ENCODE peak calls at places on chromosomes 1 and 21, in five cellular contexts. L is AG10803, K is H9, P is tibial artery, D is pancreas. N is an unnamed sample.

GRCh38 chr1:51570063-51570720 is 46.7 kb upstream of the OSBPL9 start:
- DNase-seq in L (no peak), K (no peak), P (no peak), D (no peak), N (no peak)

GRCh38 chr1:197675475-197676324 is 99.6 kb downstream of the DENND1B start:
- DNase-seq in L (peak), K (no peak), P (peak), D (no peak), N (no peak)

GRCh38 chr1:239593527-239593926 is 207.2 kb downstream of the CHRM3 start:
- DNase-seq in L (no peak), K (no peak), P (no peak), D (no peak), N (no peak)

GRCh38 chr1:119958223-119958622 is 61.9 kb upstream of the ADAM30 start:
- DNase-seq in L (peak), K (no peak), P (no peak), D (no peak), N (no peak)

GRCh38 chr1:204114606-204115005 is 37.2 kb downstream of the ETNK2 start:
- DNase-seq in L (no peak), K (no peak), P (no peak), D (no peak), N (no peak)

GRCh38 chr1:109396971-109397370 is 747 bp downstream of the SORT1 start:
- DNase-seq in L (no peak), K (no peak), P (no peak), D (no peak), N (no peak)

GRCh38 chr1:209434066-209434465 is 149.4 kb upstream of the CAMK1G start:
- DNase-seq in L (peak), K (no peak), P (no peak), D (no peak), N (no peak)

GRCh38 chr1:44659566-44659965 is 14.7 kb downstream of the TMEM53 start:
- DNase-seq in L (no peak), K (no peak), P (no peak), D (no peak), N (no peak)

GRCh38 chr1:93738075-93738622 is 56.5 kb upstream of the BCAR3 start:
- DNase-seq in L (peak), K (no peak), P (no peak), D (no peak), N (no peak)

GRCh38 chr1:76068953-76069561 is 5.5 kb upstream of the ST6GALNAC3 start:
- DNase-seq in L (no peak), K (no peak), P (no peak), D (no peak), N (no peak)

GRCh38 chr21:34519013-34519412 is 7.0 kb upstream of the KCNE1 start:
- DNase-seq in L (no peak), K (no peak), P (no peak), D (no peak), N (no peak)

GRCh38 chr1:220551718-220552117 is 23.8 kb downstream of the MARK1 start:
- DNase-seq in L (no peak), K (no peak), P (no peak), D (no peak), N (no peak)

GRCh38 chr1:54614024-54614423 is 9.3 kb downstream of the FAM151A start:
- DNase-seq in L (no peak), K (no peak), P (no peak), D (no peak), N (no peak)

GRCh38 chr1:20126806-20127440 is 7.6 kb upstream of the PLA2G2D start:
- DNase-seq in L (no peak), K (no peak), P (no peak), D (no peak), N (no peak)

GRCh38 chr1:210330279-210330866 is 1.7 kb downstream of the HHAT start:
- DNase-seq in L (no peak), K (no peak), P (no peak), D (no peak), N (no peak)

GRCh38 chr1:7298749-7299151 is 472.3 kb upstream of the VAMP3 start:
- DNase-seq in L (peak), K (no peak), P (no peak), D (no peak), N (no peak)

GRCh38 chr1:112790920-112791722 is 76.0 kb upstream of the PPM1J start:
- DNase-seq in L (no peak), K (no peak), P (no peak), D (no peak), N (no peak)

GRCh38 chr1:35935989-35936388 is 5.1 kb downstream of the AGO3 start:
- DNase-seq in L (peak), K (no peak), P (no peak), D (no peak), N (no peak)

GRCh38 chr1:28436211-28436769 is 66.8 kb downstream of the PHACTR4 start:
- DNase-seq in L (no peak), K (no peak), P (no peak), D (no peak), N (no peak)

GRCh38 chr1:212651521-212651920 is 43.0 kb downstream of the ATF3 start:
- DNase-seq in L (peak), K (no peak), P (no peak), D (no peak), N (no peak)

GRCh38 chr1:160411231-160411630 is 10.9 kb downstream of the VANGL2 start:
- DNase-seq in L (no peak), K (no peak), P (no peak), D (no peak), N (no peak)

GRCh38 chr1:207423560-207424292 is 30.4 kb upstream of the CR2 start:
- DNase-seq in L (no peak), K (peak), P (no peak), D (no peak), N (no peak)

GRCh38 chr1:244296447-244296846 is 155.3 kb downstream of the ADSS2 start:
- DNase-seq in L (no peak), K (no peak), P (no peak), D (no peak), N (no peak)

GRCh38 chr1:26848947-26849774 is 13.8 kb upstream of the SFN start:
- DNase-seq in L (peak), K (no peak), P (peak), D (no peak), N (peak)

GRCh38 chr1:95012389-95012788 is 60.4 kb downstream of the ALG14 start:
- DNase-seq in L (peak), K (no peak), P (no peak), D (no peak), N (no peak)

GRCh38 chr1:222010306-222010705 is 268.4 kb upstream of the DUSP10 start:
- DNase-seq in L (no peak), K (no peak), P (no peak), D (no peak), N (no peak)

GRCh38 chr1:941588-942383 is 17.3 kb downstream of the NOC2L start:
- DNase-seq in L (peak), K (peak), P (peak), D (no peak), N (peak)

GRCh38 chr1:218538341-218538740 is 193.2 kb downstream of the TGFB2 start:
- DNase-seq in L (no peak), K (no peak), P (no peak), D (no peak), N (no peak)

GRCh38 chr1:117564227-117565082 is 41.4 kb upstream of the TENT5C start:
- DNase-seq in L (no peak), K (no peak), P (no peak), D (no peak), N (no peak)

GRCh38 chr1:145962157-145963102 is 1.9 kb downstream of the ANKRD34A start:
- DNase-seq in L (no peak), K (no peak), P (peak), D (peak), N (peak)

GRCh38 chr21:38847556-38847955 is 41.8 kb downstream of the ETS2 start:
- DNase-seq in L (no peak), K (no peak), P (no peak), D (no peak), N (no peak)

GRCh38 chr1:33181906-33182305 is at the start of gene TRIM62:
- DNase-seq in L (peak), K (peak), P (peak), D (peak), N (peak)

GRCh38 chr1:98355656-98356384 is 305.7 kb upstream of the SNX7 start:
- DNase-seq in L (peak), K (no peak), P (no peak), D (no peak), N (no peak)

GRCh38 chr1:234554478-234555311 is 55.3 kb downstream of the IRF2BP2 start:
- DNase-seq in L (no peak), K (no peak), P (no peak), D (no peak), N (no peak)

GRCh38 chr1:72567511-72567910 is 285.2 kb upstream of the NEGR1 start:
- DNase-seq in L (peak), K (no peak), P (no peak), D (no peak), N (no peak)

GRCh38 chr1:6783221-6783620 is 2.0 kb upstream of the CAMTA1 start:
- DNase-seq in L (no peak), K (no peak), P (no peak), D (no peak), N (no peak)

DNA sequence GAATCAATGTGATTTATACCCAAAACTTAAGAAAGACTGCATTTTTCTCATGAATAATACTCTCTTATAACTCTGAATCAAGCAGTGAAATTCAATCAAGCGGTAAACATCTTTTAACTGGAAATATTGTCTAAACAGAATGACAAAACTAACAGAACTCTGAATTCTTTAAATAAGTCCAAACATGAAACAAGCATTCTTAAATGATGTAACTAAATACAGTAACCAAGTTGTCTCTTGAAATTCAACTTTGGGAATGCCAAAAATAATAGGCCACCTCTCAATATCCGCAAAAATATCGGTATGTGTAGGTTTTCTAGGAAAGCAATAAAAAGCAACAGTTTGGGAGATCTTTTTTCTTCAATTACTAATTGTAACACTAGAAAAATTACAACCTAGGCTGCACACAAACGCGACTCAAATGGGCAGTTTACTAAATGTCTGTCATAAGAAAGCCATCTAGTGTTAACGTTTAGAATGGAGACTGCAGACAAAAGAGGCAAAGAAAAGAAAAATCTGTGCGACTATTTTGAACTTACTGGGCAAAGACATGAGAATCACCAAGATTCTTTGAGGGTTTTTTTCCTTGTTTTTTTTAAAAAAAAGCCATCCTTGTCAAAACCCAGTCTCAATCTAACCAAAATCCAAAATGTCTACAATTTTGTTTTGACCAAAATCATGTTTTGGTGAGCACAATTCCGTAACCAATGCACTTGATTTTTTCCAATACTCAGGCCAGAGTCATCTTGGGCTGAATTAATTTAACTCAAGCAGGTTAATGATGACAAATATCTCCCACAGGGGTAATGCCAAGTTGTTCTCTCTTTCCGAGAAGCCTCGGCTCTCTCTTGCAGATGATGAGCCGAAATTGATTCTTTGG is 1.4 kb downstream of the SIPA1L2 start:
- DNase-seq in L (peak), K (no peak), P (no peak), D (no peak), N (no peak)
- TF ChIP-seq CTCF in L (peak), K (no peak), P (peak), D (no peak), N (peak)

GRCh38 chr1:183206538-183207117 is 20.6 kb downstream of the LAMC2 start:
- DNase-seq in L (no peak), K (no peak), P (no peak), D (no peak), N (no peak)

GRCh38 chr1:183200451-183200850 is 14.4 kb downstream of the LAMC2 start:
- DNase-seq in L (no peak), K (no peak), P (no peak), D (no peak), N (no peak)

GRCh38 chr1:183205196-183205781 is 19.2 kb downstream of the LAMC2 start:
- DNase-seq in L (peak), K (no peak), P (peak), D (no peak), N (no peak)

GRCh38 chr1:183199304-183199703 is 13.2 kb downstream of the LAMC2 start:
- DNase-seq in L (no peak), K (no peak), P (no peak), D (no peak), N (no peak)

DNA sequence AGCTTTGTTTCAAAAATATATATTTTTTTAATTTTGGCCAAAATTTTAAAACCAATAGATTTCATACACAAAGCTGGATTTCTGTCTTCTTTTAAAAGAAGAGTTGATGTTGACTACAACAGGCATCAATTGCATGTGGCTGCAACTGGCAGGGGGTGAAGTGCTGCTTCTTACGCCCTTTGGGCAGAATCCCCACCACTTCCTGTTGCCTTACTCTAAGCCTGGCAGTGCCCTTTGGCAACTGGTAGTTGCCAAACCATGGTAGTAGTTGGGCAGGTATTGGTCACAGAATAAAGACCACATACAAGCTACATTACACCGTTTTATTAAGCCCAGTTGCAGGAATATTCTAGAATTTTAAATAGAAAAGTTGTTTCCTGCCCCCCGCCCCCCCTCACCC is 17.0 kb downstream of the LAMC2 start:
- DNase-seq in L (no peak), K (no peak), P (no peak), D (no peak), N (no peak)
- TF ChIP-seq CTCF in L (no peak), K (no peak), P (no peak), D (no peak), N (no peak)

DNA sequence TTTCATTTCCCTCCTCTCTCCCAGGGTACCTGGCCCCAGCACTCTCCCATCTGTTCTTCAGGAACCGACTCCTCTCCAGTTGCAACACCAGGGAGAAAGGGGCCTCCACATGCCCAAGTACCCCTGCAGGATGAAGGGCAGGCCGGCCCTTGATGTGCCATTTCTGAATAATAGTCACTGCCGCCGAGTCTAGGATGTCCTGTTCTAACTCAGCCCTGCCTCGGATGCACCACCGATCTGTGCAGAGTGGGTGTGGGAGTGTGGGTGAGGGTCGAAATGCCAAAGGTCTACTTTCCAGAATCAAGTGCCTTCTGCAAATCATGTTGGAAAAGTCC is 25.4 kb upstream of the SPSB1 start:
- DNase-seq in L (no peak), K (no peak), P (no peak), D (no peak), N (no peak)
- TF ChIP-seq CTCF in L (no peak), K (no peak), P (no peak), D (no peak), N (no peak)

GRCh38 chr1:102190429-102190828 is 193.7 kb upstream of the OLFM3 start:
- DNase-seq in L (no peak), K (no peak), P (no peak), D (no peak), N (no peak)

GRCh38 chr1:102186541-102186940 is 189.8 kb upstream of the OLFM3 start:
- DNase-seq in L (no peak), K (no peak), P (no peak), D (no peak), N (no peak)

GRCh38 chr1:102191723-102192122 is 195.0 kb upstream of the OLFM3 start:
- DNase-seq in L (no peak), K (peak), P (no peak), D (no peak), N (no peak)
- TF ChIP-seq CTCF in L (no peak), K (peak), P (no peak), D (peak), N (peak)

GRCh38 chr1:2644171-2644570 is 11.4 kb upstream of the MMEL1 start:
- DNase-seq in L (no peak), K (no peak), P (peak), D (peak), N (no peak)

GRCh38 chr1:2643414-2644077 is 10.7 kb upstream of the MMEL1 start:
- DNase-seq in L (no peak), K (no peak), P (peak), D (peak), N (no peak)

GRCh38 chr1:2641381-2642130 is 8.7 kb upstream of the MMEL1 start:
- DNase-seq in L (no peak), K (no peak), P (peak), D (peak), N (peak)

GRCh38 chr1:2642131-2642559 is 9.3 kb upstream of the MMEL1 start:
- DNase-seq in L (no peak), K (no peak), P (peak), D (peak), N (no peak)

DNA sequence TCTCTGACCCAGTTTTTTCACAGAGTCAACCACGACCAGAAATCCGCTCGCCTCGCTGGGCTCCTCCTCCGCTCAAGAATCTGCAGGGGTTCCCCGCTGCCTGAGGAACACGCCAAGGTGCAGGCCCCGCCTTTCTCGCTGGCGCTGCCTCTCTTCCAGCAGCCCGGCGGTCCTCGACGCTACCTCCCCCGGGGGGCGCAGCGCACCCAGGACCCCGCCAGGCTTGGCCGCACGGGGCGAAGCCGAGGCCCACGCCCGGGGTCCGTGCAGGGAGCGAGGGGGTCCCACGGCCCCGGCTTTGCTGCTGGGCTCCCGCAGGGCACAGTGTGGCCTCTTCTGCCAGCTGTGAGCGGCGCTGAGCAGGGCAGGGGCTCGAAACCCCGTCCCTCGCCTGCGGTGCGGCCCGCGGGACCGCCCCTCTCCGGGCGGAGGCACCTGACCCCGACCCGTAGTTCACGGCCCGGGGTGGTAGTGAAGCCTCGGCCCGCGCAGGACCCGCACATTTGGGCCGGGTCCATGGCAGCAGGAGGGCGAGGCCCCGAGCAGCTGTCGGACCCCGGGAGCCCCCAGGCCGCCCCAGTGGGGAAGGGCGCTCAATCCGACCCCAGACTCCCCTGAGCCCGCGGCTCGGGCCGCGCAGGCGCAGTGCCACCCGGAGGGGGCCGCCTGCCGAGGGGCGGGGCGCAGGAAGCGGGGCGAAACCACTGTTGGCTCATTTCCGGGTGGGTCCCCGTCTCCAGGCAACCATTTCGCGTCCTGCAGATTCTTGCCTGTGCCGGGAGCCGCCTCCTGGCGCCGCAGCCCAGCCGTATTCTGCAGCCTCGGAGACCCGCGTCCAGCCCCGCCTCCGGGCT is 10.0 kb upstream of the MMEL1 start:
- DNase-seq in L (peak), K (peak), P (peak), D (peak), N (peak)
- TF ChIP-seq CTCF in L (no peak), K (peak), P (no peak), D (no peak), N (no peak)

GRCh38 chr1:176954242-176954641 is 210.3 kb downstream of the ASTN1 start:
- DNase-seq in L (no peak), K (no peak), P (no peak), D (no peak), N (no peak)
- TF ChIP-seq CTCF in L (no peak), K (peak), P (no peak), D (no peak), N (no peak)

GRCh38 chr1:183585038-183585437 is 5.2 kb downstream of the NCF2 start:
- DNase-seq in L (no peak), K (no peak), P (no peak), D (no peak), N (no peak)

GRCh38 chr1:183586455-183586854 is 3.8 kb downstream of the NCF2 start:
- DNase-seq in L (no peak), K (no peak), P (no peak), D (no peak), N (no peak)

GRCh38 chr1:183583466-183583865 is 6.8 kb downstream of the NCF2 start:
- DNase-seq in L (peak), K (no peak), P (no peak), D (no peak), N (peak)

GRCh38 chr1:183582021-183582746 is 8.1 kb downstream of the NCF2 start:
- DNase-seq in L (no peak), K (no peak), P (peak), D (no peak), N (peak)

GRCh38 chr1:183584155-183584554 is 6.1 kb downstream of the NCF2 start:
- DNase-seq in L (no peak), K (no peak), P (no peak), D (no peak), N (peak)
- TF ChIP-seq CTCF in L (no peak), K (no peak), P (no peak), D (no peak), N (no peak)